ENCODE peak calls at places on chromosome 10, in ten cellular contexts. O is thyroid gland, A is uterus, K is MM.1S, S is tibial nerve, V is PC-3, N is Peyer's patch, P is fibroblast of lung, R is left ventricle myocardium inferior, D is WERI-Rb-1. J is an unnamed sample. For H3K36me3, the result is how much of the 10 kb centered on the place peaks cover.

GRCh38 chr10:133537551-133538545 is 10.7 kb downstream of the CYP2E1 start:
- DNase-seq in O (no peak), D (no peak), P (no peak), S (no peak), K (no peak), V (peak), A (no peak), N (no peak), R (no peak), J (no peak)

GRCh38 chr10:70940834-70941568 is 52.6 kb upstream of the PCBD1 start:
- DNase-seq in A (no peak), D (peak), K (no peak), N (no peak), V (peak), O (peak), S (no peak), R (peak), P (peak), J (no peak)

GRCh38 chr10:71774916-71775702 is 1.8 kb upstream of the VSIR start:
- DNase-seq in N (no peak), P (no peak), O (no peak), V (no peak), R (peak), D (no peak), A (peak), S (no peak), K (no peak), J (peak)

GRCh38 chr10:12259988-12260387 is 64.0 kb downstream of the CDC123 start:
- DNase-seq in S (no peak), N (no peak), P (no peak), D (no peak), K (no peak), A (no peak), O (no peak), V (no peak), R (no peak), J (no peak)

GRCh38 chr10:100024741-100025140 is 15.0 kb upstream of the DNMBP start:
- DNase-seq in V (no peak), K (no peak), A (no peak), D (no peak), R (no peak), P (no peak), S (no peak), O (no peak), N (no peak), J (no peak)

GRCh38 chr10:123958221-123958620 is 66.6 kb upstream of the CPXM2 start:
- DNase-seq in V (no peak), K (no peak), D (no peak), N (no peak), O (no peak), P (no peak), R (no peak), S (no peak), A (no peak), J (no peak)

GRCh38 chr10:36802523-36803153 is 322.8 kb upstream of the ANKRD30A start:
- DNase-seq in V (no peak), S (no peak), A (no peak), K (no peak), D (peak), P (peak), R (peak), O (peak), N (no peak), J (no peak)

GRCh38 chr10:113625461-113626186 is 38.2 kb downstream of the NRAP start:
- DNase-seq in R (no peak), N (no peak), A (no peak), V (no peak), O (no peak), S (no peak), D (no peak), K (no peak), P (no peak), J (no peak)

GRCh38 chr10:120260446-120260845 is 196.6 kb upstream of the PLPP4 start:
- DNase-seq in O (no peak), V (no peak), R (no peak), A (no peak), S (no peak), N (no peak), P (no peak), D (no peak), K (no peak), J (no peak)

GRCh38 chr10:88731296-88731695 is 25.2 kb downstream of the LIPK start:
- DNase-seq in R (no peak), K (no peak), O (peak), S (no peak), P (no peak), A (no peak), D (no peak), N (peak), V (no peak), J (no peak)

GRCh38 chr10:129992356-129992755 is 28.3 kb upstream of the EBF3 start:
- DNase-seq in R (no peak), N (no peak), V (no peak), S (no peak), P (no peak), K (no peak), O (no peak), A (no peak), D (no peak), J (no peak)

GRCh38 chr10:78614267-78614666 is 454.5 kb upstream of the ZMIZ1 start:
- DNase-seq in K (no peak), V (no peak), R (no peak), N (no peak), O (no peak), P (no peak), A (no peak), D (no peak), S (no peak), J (no peak)

GRCh38 chr10:83607959-83608745 is 531.2 kb upstream of the GHITM start:
- DNase-seq in R (no peak), V (no peak), O (no peak), K (no peak), A (no peak), D (no peak), S (no peak), P (peak), N (no peak), J (no peak)

GRCh38 chr10:17062493-17063487 is 66.8 kb downstream of the CUBN start:
- DNase-seq in S (peak), D (no peak), K (no peak), P (peak), O (no peak), R (no peak), V (peak), N (no peak), A (peak), J (peak)

GRCh38 chr10:73423309-73423708 is 9.5 kb upstream of the ANXA7 start:
- DNase-seq in D (no peak), R (no peak), P (no peak), A (no peak), S (no peak), V (no peak), N (no peak), K (no peak), O (no peak), J (no peak)

GRCh38 chr10:28241766-28242399 is 61.0 kb downstream of the MPP7 start:
- DNase-seq in D (peak), K (peak), P (peak), O (peak), S (no peak), R (no peak), V (peak), A (peak), N (peak), J (no peak)

DNA sequence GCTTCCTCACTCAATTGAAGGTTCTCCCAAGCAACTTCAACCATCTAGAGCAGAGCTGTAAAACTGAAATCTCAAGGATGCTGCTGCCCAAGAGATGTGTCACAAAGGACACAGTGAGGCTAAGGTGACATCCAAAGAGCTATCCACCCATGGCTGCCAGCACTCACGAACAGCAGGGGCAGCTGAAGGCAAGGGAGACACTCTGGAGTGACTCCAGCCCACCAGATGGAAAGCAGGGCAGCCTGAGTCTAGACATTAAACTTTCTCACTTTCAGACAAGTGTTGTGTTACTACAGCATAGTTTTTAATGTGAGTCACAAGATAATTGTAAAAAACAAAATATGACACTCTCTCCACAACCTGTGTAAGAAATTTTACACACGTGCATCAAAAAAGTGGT is 113.5 kb downstream of the LARP4B start:
- DNase-seq in S (no peak), N (no peak), R (no peak), P (peak), V (no peak), A (no peak), O (no peak), D (no peak), K (no peak), J (no peak)
- H3K36me3 ChIP-seq in S (under half), N (half or more), R (half or more), P (under half), V (under half), A (under half), O (under half), D (under half), K (under half), J (half or more)

GRCh38 chr10:91766676-91767075 is 31.6 kb upstream of the TNKS2 start:
- DNase-seq in K (no peak), O (no peak), R (no peak), N (no peak), P (no peak), D (no peak), S (no peak), A (no peak), V (no peak), J (no peak)
- H3K27ac ChIP-seq in K (no peak), O (no peak), R (no peak), N (no peak), P (no peak), D (no peak), S (no peak), A (no peak), V (no peak), J (no peak)

GRCh38 chr10:96720422-96721206 is at the start of gene PIK3AP1:
- DNase-seq in N (peak), A (no peak), R (peak), S (peak), O (peak), V (peak), D (peak), K (peak), P (no peak), J (peak)
- TF ChIP-seq CTCF in N (no peak), A (no peak), R (no peak), S (no peak), O (no peak), V (no peak), D (no peak), K (no peak), P (no peak), J (no peak)

DNA sequence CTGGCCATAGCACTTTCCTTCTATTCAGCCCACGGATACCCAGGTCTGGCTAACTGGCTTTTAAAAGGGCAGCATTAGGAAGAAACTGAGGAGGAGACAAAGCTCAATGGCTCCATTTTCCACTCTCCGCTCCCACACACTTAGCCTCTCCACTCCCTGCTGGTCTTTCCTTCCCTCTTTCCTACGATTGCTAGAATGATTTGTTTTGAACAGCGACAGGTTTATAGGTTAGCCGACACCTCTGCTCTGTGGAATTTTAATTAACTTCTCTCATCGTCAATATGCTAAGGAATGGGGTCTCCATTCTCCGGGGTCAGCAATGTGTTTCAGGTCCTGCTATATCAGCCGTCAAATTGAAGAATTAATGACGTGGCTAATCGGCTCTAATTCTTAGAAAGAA is 28.9 kb downstream of the FBXW4 start:
- DNase-seq in K (no peak), S (no peak), V (no peak), O (no peak), D (no peak), N (no peak), R (no peak), A (no peak), P (no peak), J (no peak)
- H3K36me3 ChIP-seq in K (under half), S (under half), V (under half), O (under half), D (under half), N (half or more), R (half or more), A (under half), P (under half), J (under half)

GRCh38 chr10:59589721-59590120 is 119.9 kb downstream of the SLC16A9 start:
- DNase-seq in N (no peak), R (no peak), K (no peak), D (no peak), A (no peak), O (no peak), S (no peak), P (no peak), V (peak), J (no peak)

GRCh38 chr10:59593768-59594167 is 115.9 kb downstream of the SLC16A9 start:
- DNase-seq in A (no peak), D (no peak), S (no peak), R (no peak), K (no peak), O (no peak), V (no peak), P (no peak), N (no peak), J (no peak)

DNA sequence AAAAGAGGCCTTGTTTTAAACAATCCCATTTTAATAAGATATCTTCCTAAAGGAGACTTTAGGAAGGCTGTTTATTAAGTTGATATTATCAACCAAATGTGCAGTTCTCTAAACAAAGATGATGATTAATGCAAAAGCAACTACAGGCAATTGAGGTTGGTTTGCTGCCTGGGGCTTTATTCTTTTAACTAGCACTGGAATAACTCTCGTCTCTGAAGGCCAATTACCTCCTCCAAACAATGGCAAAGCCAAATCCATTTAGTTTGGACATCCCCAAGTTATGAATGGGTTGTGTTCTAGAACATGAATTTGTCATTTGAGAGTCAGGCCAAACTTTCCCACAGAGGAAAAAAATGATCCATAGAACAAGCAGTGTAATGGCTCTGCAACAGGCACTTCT is 114.1 kb downstream of the SLC16A9 start:
- DNase-seq in A (no peak), R (no peak), S (no peak), V (peak), O (no peak), N (no peak), D (no peak), K (no peak), P (peak), J (no peak)
- H3K27ac ChIP-seq in A (no peak), R (no peak), S (no peak), V (peak), O (no peak), N (no peak), D (no peak), K (no peak), P (no peak), J (no peak)

DNA sequence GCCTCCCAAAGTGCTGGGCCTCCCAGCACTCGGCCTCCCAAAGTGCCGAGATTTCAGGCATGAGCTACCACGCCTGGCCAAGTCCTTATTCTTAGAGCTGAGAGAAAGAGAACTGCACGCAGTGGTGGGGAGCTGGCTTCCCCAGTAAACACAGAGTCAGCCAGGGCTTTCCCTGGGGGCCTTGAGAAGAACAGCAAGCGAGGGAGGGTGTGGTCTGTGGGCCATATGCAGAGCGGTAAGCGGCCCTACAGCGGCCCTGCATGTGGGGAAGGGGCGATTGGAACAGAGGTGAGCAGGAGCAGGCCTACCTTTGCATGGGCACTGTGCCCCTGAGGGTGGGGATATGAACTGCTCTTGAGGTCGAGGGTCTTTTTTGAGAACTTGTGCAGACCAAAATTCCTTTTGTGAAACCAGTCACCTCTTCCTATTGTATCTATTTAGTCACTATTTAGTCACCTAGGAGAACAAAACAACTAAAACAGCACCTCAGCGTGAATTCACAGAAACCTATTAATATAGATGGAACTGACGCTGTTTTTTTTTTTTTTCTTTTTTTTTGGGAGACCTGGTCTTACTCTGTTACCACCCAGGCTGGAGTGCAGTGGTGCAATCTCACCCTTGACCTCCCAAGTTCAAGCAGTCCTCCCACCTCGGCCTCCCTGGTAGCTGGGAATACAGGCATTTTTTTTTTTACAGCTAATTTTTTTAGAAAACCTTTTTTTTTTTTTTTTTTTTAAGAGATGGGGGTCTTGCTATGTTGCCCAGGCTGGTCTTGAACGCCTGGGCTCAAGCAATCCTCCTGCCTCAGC is 36.9 kb upstream of the SH2D4B start:
- DNase-seq in N (peak), V (no peak), D (no peak), R (peak), A (no peak), K (no peak), P (no peak), S (peak), O (no peak), J (peak)
- TF ChIP-seq CTCF in N (no peak), V (no peak), D (no peak), R (peak), A (no peak), K (no peak), P (no peak), S (peak), O (no peak), J (no peak)

DNA sequence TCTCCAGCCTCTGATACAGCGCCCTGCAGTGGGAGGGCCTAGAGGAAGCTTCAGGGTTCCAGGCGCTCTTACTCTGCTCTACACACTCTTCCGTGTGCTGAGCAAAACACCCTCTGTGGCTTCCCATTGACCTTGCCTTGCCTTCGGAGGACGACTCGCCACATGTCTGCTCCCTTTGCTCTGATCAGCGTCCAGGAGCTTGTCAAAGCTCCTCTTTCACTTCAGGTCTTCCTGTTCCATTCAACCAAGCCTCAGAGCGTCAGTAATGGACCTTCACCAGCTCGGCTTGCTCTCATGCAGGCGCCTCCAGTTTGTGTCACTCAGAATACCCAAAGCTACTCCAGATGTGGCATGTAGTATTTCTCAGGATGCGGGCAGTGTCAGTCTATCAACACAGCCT is 173.9 kb downstream of the ARID5B start:
- DNase-seq in P (no peak), R (no peak), V (no peak), D (no peak), N (no peak), S (no peak), K (no peak), O (no peak), A (no peak), J (no peak)
- H3K36me3 ChIP-seq in P (under half), R (under half), V (under half), D (under half), N (under half), S (under half), K (under half), O (under half), A (under half), J (half or more)

GRCh38 chr10:104109908-104110662 is 11.9 kb upstream of the SFR1 start:
- DNase-seq in O (no peak), S (no peak), V (peak), R (no peak), P (peak), A (no peak), N (no peak), K (no peak), D (no peak), J (no peak)
- H3K27ac ChIP-seq in O (no peak), S (no peak), V (peak), R (no peak), P (no peak), A (no peak), N (no peak), K (no peak), D (no peak), J (no peak)

GRCh38 chr10:132408367-132408781 is 11.4 kb downstream of the PWWP2B start:
- DNase-seq in K (no peak), O (peak), D (no peak), V (no peak), P (no peak), S (no peak), A (no peak), N (peak), R (no peak), J (no peak)

GRCh38 chr10:132408823-132409666 is 12.0 kb downstream of the PWWP2B start:
- DNase-seq in V (no peak), A (no peak), P (no peak), R (no peak), D (no peak), K (no peak), O (peak), S (no peak), N (no peak), J (no peak)

GRCh38 chr10:132406750-132407149 is 9.8 kb downstream of the PWWP2B start:
- DNase-seq in P (no peak), D (no peak), O (no peak), A (no peak), N (no peak), V (no peak), K (no peak), S (no peak), R (no peak), J (no peak)

GRCh38 chr10:132407243-132407746 is 10.3 kb downstream of the PWWP2B start:
- DNase-seq in S (no peak), P (no peak), A (no peak), V (peak), N (peak), K (no peak), O (peak), D (no peak), R (peak), J (no peak)

DNA sequence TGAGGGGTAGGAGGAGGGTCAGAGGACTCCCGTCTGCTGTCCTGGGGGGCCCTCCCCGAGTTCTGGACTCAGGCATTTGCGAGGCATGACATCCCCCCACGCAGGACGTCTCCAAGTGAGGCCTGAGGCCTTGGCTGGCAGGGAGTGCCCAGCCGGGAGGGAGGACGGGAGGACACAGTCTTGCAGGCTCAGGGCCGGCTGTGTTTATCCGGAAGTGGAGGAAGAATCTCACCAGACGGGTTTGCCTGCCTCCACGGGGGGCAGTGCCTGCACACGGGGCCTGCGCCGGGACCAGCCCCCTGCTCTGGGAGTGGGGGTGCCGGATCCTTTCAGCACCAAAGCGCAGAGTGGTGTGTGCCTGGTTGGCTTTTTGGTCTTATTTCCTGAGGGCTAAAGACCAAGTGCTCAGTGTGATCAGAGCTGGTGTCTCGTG is 10.9 kb downstream of the PWWP2B start:
- DNase-seq in K (no peak), N (peak), S (no peak), P (no peak), O (peak), D (peak), R (no peak), A (peak), V (peak), J (no peak)
- TF ChIP-seq CTCF in K (no peak), N (peak), S (no peak), P (no peak), O (peak), D (peak), R (no peak), A (no peak), V (no peak), J (no peak)

GRCh38 chr10:93445978-93446720 is 36.0 kb downstream of the MYOF start:
- DNase-seq in K (no peak), V (no peak), N (no peak), O (peak), D (no peak), S (no peak), R (no peak), A (peak), P (no peak), J (no peak)
- H3K36me3 ChIP-seq in K (under half), V (half or more), N (under half), O (under half), D (under half), S (under half), R (under half), A (under half), P (under half), J (under half)

J was measured in ascending aorta.